ENCODE peak calls at places on chromosomes 6 and 20, in four cellular contexts. Y is effector CD8-positive, alpha-beta T cell; O is stimulated activated CD8-positive, alpha-beta memory T cell treated with anti-CD3 and anti-CD28 coated beads, Interleukin-15, amount 100 ng/mL, for 24 hours; N is activated T-helper 1 cell treated with anti-CD3 and anti-CD28 coated beads, Interleukin-12 subunit alpha, Interleukin-12 subunit beta, Interleukin-2, Interleukin-4 antibody, amounts not matched to agents 30 ng/mL and 10 ng/mL and 1 ng/mL, durations not matched to agents 14 hours and 24 hours and 36 hours. B is an unnamed sample.

GRCh38 chr6:10719386-10720228 is 3.3 kb upstream of the TMEM14C start:
- DNase-seq in O (no peak), N (peak), Y (peak), B (no peak)

GRCh38 chr6:157841211-157841840 is 18.3 kb downstream of the SNX9 start:
- DNase-seq in Y (no peak), N (no peak), O (no peak), B (no peak)

GRCh38 chr6:142378138-142378875 is 76.5 kb downstream of the ADGRG6 start:
- DNase-seq in Y (no peak), O (no peak), N (no peak), B (no peak)

GRCh38 chr6:69866351-69867074 is at the start of gene COL19A1:
- DNase-seq in Y (no peak), O (no peak), N (peak), B (no peak)

GRCh38 chr6:122553697-122554096 is 56.5 kb upstream of the PKIB start:
- DNase-seq in Y (no peak), N (no peak), O (no peak), B (no peak)

GRCh38 chr6:130912451-130912850 is 85.2 kb downstream of the SMLR1 start:
- DNase-seq in Y (no peak), N (no peak), O (no peak), B (no peak)

GRCh38 chr6:40806479-40806878 is 219.3 kb upstream of the LRFN2 start:
- DNase-seq in O (no peak), N (no peak), Y (no peak), B (no peak)

GRCh38 chr6:90478789-90479602 is 107.9 kb downstream of the MAP3K7 start:
- DNase-seq in O (no peak), Y (peak), N (peak), B (peak)

GRCh38 chr6:26249709-26249958 is 115.4 kb upstream of the BTN3A2 start:
- DNase-seq in Y (no peak), O (no peak), N (peak), B (no peak)

GRCh38 chr6:132298344-132298949 is 102.8 kb downstream of the MOXD1 start:
- DNase-seq in N (no peak), Y (peak), O (no peak), B (no peak)

GRCh38 chr20:50229156-50229605 is 38.6 kb downstream of the CEBPB start:
- DNase-seq in N (no peak), Y (no peak), O (no peak), B (no peak)

GRCh38 chr20:62917720-62918119 is 8.6 kb downstream of the DIDO1 start:
- DNase-seq in Y (no peak), N (no peak), O (no peak), B (no peak)

GRCh38 chr6:142146828-142147662 is at the start of the genes NMBR and VTA1:
- DNase-seq in Y (peak), N (peak), O (peak), B (peak)

GRCh38 chr6:78308025-78308424 is 559.3 kb upstream of the IRAK1BP1 start:
- DNase-seq in N (no peak), Y (no peak), O (no peak), B (no peak)